ENCODE peak calls at places on chromosomes 11 and 22, in four cellular contexts. One of them, this sample, is unnamed.

GRCh38 chr11:62788991-62789390 is 1.8 kb downstream of the TMEM179B start:
- DNase-seq in HCT116: no peak
- DNase-seq in cardiac fibroblast: no peak
- DNase-seq in fibroblast of lung: no peak
- DNase-seq in this sample: no peak

GRCh38 chr11:45142241-45142885 is 4.1 kb upstream of the PRDM11 start:
- DNase-seq in HCT116: no peak
- DNase-seq in fibroblast of lung: peak
- DNase-seq in cardiac fibroblast: peak
- DNase-seq in this sample: no peak

GRCh38 chr22:46590334-46590733 is 29.9 kb upstream of the GRAMD4 start:
- DNase-seq in fibroblast of lung: no peak
- DNase-seq in cardiac fibroblast: no peak
- DNase-seq in HCT116: no peak
- DNase-seq in this sample: no peak

GRCh38 chr11:9726313-9727022 is 62.6 kb downstream of the SWAP70 start:
- DNase-seq in fibroblast of lung: peak
- DNase-seq in HCT116: peak
- DNase-seq in cardiac fibroblast: peak
- DNase-seq in this sample: peak

GRCh38 chr11:2779981-2780849 is 80.4 kb upstream of the KCNQ1OT1 start:
- DNase-seq in fibroblast of lung: peak
- DNase-seq in HCT116: no peak
- DNase-seq in cardiac fibroblast: no peak
- DNase-seq in this sample: no peak

GRCh38 chr22:47396515-47396914 is 634.1 kb downstream of the TBC1D22A start:
- DNase-seq in cardiac fibroblast: no peak
- DNase-seq in HCT116: no peak
- DNase-seq in fibroblast of lung: no peak
- DNase-seq in this sample: no peak

GRCh38 chr11:62489204-62489603 is 57.4 kb downstream of the AHNAK start:
- DNase-seq in cardiac fibroblast: no peak
- DNase-seq in fibroblast of lung: peak
- DNase-seq in HCT116: no peak
- DNase-seq in this sample: no peak

GRCh38 chr11:94325681-94326080 is 21.3 kb downstream of the IZUMO1R start:
- DNase-seq in cardiac fibroblast: peak
- DNase-seq in fibroblast of lung: no peak
- DNase-seq in HCT116: peak
- DNase-seq in this sample: peak

GRCh38 chr11:96303067-96303466 is 39.9 kb downstream of the MAML2 start:
- DNase-seq in HCT116: no peak
- DNase-seq in cardiac fibroblast: peak
- DNase-seq in fibroblast of lung: peak
- DNase-seq in this sample: no peak

GRCh38 chr11:13160745-13161144 is 116.8 kb upstream of the BMAL1 start:
- DNase-seq in cardiac fibroblast: no peak
- DNase-seq in fibroblast of lung: no peak
- DNase-seq in HCT116: no peak
- DNase-seq in this sample: peak

GRCh38 chr11:70490723-70491558 is 92.6 kb downstream of the CTTN start:
- DNase-seq in cardiac fibroblast: no peak
- DNase-seq in fibroblast of lung: no peak
- DNase-seq in HCT116: no peak
- DNase-seq in this sample: no peak

GRCh38 chr11:120675171-120675570 is 163.6 kb downstream of the GRIK4 start:
- DNase-seq in HCT116: no peak
- DNase-seq in fibroblast of lung: no peak
- DNase-seq in cardiac fibroblast: no peak
- DNase-seq in this sample: no peak

GRCh38 chr11:11252403-11252802 is 100.6 kb downstream of the CSNK2A3 start:
- DNase-seq in fibroblast of lung: no peak
- DNase-seq in cardiac fibroblast: no peak
- DNase-seq in HCT116: no peak
- DNase-seq in this sample: peak

GRCh38 chr11:116461789-116462188 is 311.0 kb downstream of the BUD13 start:
- DNase-seq in cardiac fibroblast: no peak
- DNase-seq in HCT116: no peak
- DNase-seq in fibroblast of lung: no peak
- DNase-seq in this sample: no peak
- TF ChIP-seq CTCF in cardiac fibroblast: no peak
- TF ChIP-seq CTCF in HCT116: no peak
- TF ChIP-seq CTCF in fibroblast of lung: no peak
- TF ChIP-seq CTCF in this sample: no peak

DNA sequence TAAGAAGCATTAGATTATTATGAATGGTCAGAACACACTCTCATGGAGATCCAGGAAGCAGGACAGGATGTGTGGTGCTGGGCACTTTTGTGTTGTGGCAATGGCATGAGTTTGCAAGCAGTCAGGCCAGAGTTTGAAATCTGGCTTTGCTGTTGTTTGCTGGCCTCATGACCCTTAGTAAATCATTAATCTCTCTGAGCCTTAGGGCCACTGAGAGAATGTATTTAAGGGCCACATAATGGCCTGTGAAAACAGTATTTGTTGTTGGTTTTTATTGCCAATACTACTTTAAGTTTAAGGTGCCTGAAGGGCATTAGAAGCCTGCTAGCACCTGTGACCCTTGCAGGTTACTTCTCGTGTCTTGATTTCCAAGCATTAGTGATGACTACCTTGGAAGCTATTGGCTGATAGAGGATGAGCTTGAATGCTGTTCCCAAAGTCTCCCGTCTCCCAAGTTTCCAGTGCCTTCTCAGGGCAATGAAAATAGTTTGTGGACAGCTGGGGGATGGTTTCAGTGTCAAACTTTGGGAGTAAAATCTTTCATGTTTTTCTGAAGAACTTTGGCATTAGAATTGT is 24.6 kb downstream of the STIM1 start:
- DNase-seq in cardiac fibroblast: no peak
- DNase-seq in fibroblast of lung: no peak
- DNase-seq in HCT116: no peak
- DNase-seq in this sample: peak
- H3K4me3 ChIP-seq in cardiac fibroblast: no peak
- H3K4me3 ChIP-seq in fibroblast of lung: no peak
- H3K4me3 ChIP-seq in HCT116: no peak
- H3K4me3 ChIP-seq in this sample: peak

DNA sequence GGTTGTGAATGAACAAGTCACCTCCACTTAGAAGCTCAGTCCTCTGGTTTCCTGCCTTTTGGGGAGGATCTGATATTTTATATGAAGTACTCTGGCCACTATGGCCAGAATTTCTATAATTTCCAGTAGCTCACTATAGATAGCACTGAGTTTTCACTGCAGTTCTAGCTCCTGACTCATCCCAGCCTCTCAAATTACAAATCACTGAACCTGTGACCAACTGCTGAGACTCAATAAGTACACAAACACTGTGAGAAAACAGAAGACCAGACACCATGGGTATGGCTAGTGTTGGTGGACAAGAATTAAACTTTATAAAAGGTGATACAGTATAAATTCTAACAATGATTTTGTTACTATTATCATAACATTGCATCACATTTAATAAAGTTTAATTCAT is 47.1 kb upstream of the UCP3 start:
- DNase-seq in HCT116: peak
- DNase-seq in fibroblast of lung: peak
- DNase-seq in cardiac fibroblast: peak
- DNase-seq in this sample: no peak
- TF ChIP-seq CTCF in HCT116: no peak
- TF ChIP-seq CTCF in fibroblast of lung: no peak
- TF ChIP-seq CTCF in cardiac fibroblast: no peak
- TF ChIP-seq CTCF in this sample: no peak

GRCh38 chr11:22192642-22193347 is at the start of gene ANO5:
- DNase-seq in cardiac fibroblast: no peak
- DNase-seq in fibroblast of lung: no peak
- DNase-seq in HCT116: no peak
- DNase-seq in this sample: peak
- H3K4me3 ChIP-seq in cardiac fibroblast: peak
- H3K4me3 ChIP-seq in fibroblast of lung: peak
- H3K4me3 ChIP-seq in HCT116: peak
- H3K4me3 ChIP-seq in this sample: peak

GRCh38 chr11:126518130-126518995 is 162.9 kb downstream of the ST3GAL4 start:
- DNase-seq in HCT116: no peak
- DNase-seq in fibroblast of lung: no peak
- DNase-seq in cardiac fibroblast: no peak
- DNase-seq in this sample: no peak
- TF ChIP-seq CTCF in HCT116: no peak
- TF ChIP-seq CTCF in fibroblast of lung: no peak
- TF ChIP-seq CTCF in cardiac fibroblast: no peak
- TF ChIP-seq CTCF in this sample: no peak

GRCh38 chr22:50059881-50060262 is 1.8 kb upstream of the TTLL8 start:
- DNase-seq in cardiac fibroblast: no peak
- DNase-seq in fibroblast of lung: no peak
- DNase-seq in HCT116: no peak
- DNase-seq in this sample: no peak
- H3K4me3 ChIP-seq in cardiac fibroblast: no peak
- H3K4me3 ChIP-seq in fibroblast of lung: no peak
- H3K4me3 ChIP-seq in HCT116: no peak
- H3K4me3 ChIP-seq in this sample: no peak

GRCh38 chr11:80156062-80156461 is 715.2 kb upstream of the TENM4 start:
- DNase-seq in cardiac fibroblast: no peak
- DNase-seq in HCT116: no peak
- DNase-seq in fibroblast of lung: no peak
- DNase-seq in this sample: no peak

GRCh38 chr11:80157447-80157846 is 716.6 kb upstream of the TENM4 start:
- DNase-seq in cardiac fibroblast: no peak
- DNase-seq in fibroblast of lung: no peak
- DNase-seq in HCT116: no peak
- DNase-seq in this sample: no peak

DNA sequence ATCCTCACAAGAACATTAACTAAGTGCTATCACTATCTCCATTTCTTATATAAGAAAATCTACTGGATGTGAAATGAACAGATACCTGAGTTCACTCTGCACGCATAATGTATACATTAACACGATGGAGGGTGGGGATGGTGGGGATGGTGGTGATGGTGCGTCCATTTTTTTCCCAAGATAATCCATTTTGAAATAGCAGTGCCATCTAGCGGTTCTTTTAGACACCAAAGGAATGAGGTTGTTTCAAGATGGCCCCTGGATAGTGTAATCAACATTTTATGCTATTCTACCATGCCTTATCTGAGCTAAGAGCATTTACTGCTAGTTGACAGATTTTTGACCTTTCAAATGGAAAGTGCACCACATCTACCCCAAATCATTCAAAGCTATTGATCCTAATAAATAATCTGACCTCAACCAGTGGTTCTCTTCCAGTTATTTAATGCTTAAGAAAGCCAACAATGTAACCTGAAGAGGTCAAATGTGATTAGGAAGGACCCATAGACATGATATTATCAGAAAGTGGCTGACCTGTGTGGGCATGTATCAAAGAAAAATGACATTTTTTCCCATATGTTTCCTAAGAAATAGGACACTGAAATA is 714.7 kb upstream of the TENM4 start:
- DNase-seq in fibroblast of lung: peak
- DNase-seq in cardiac fibroblast: peak
- DNase-seq in HCT116: no peak
- DNase-seq in this sample: peak
- TF ChIP-seq CTCF in fibroblast of lung: peak
- TF ChIP-seq CTCF in cardiac fibroblast: peak
- TF ChIP-seq CTCF in HCT116: peak
- TF ChIP-seq CTCF in this sample: peak

GRCh38 chr11:109739374-109739773 is 317.4 kb downstream of the C11orf87 start:
- DNase-seq in fibroblast of lung: no peak
- DNase-seq in cardiac fibroblast: peak
- DNase-seq in HCT116: no peak
- DNase-seq in this sample: no peak
- H3K4me3 ChIP-seq in fibroblast of lung: no peak
- H3K4me3 ChIP-seq in cardiac fibroblast: no peak
- H3K4me3 ChIP-seq in HCT116: no peak
- H3K4me3 ChIP-seq in this sample: no peak

GRCh38 chr11:124834526-124835190 is 30.6 kb upstream of the ROBO3 start:
- DNase-seq in fibroblast of lung: no peak
- DNase-seq in HCT116: no peak
- DNase-seq in cardiac fibroblast: no peak
- DNase-seq in this sample: no peak

GRCh38 chr11:124839051-124839971 is 25.9 kb upstream of the ROBO3 start:
- DNase-seq in cardiac fibroblast: no peak
- DNase-seq in fibroblast of lung: no peak
- DNase-seq in HCT116: no peak
- DNase-seq in this sample: no peak

GRCh38 chr11:124839972-124840621 is 25.1 kb upstream of the ROBO3 start:
- DNase-seq in HCT116: no peak
- DNase-seq in cardiac fibroblast: no peak
- DNase-seq in fibroblast of lung: no peak
- DNase-seq in this sample: no peak

GRCh38 chr11:124835918-124836317 is 29.3 kb upstream of the ROBO3 start:
- DNase-seq in fibroblast of lung: no peak
- DNase-seq in cardiac fibroblast: no peak
- DNase-seq in HCT116: no peak
- DNase-seq in this sample: no peak

GRCh38 chr11:124837491-124837856 is 27.8 kb upstream of the ROBO3 start:
- DNase-seq in cardiac fibroblast: peak
- DNase-seq in fibroblast of lung: peak
- DNase-seq in HCT116: peak
- DNase-seq in this sample: peak
- TF ChIP-seq CTCF in cardiac fibroblast: peak
- TF ChIP-seq CTCF in fibroblast of lung: peak
- TF ChIP-seq CTCF in HCT116: peak
- TF ChIP-seq CTCF in this sample: peak

GRCh38 chr11:77211040-77211451 is 83.0 kb downstream of the MYO7A start:
- DNase-seq in fibroblast of lung: no peak
- DNase-seq in cardiac fibroblast: no peak
- DNase-seq in HCT116: no peak
- DNase-seq in this sample: no peak

GRCh38 chr11:77207618-77208313 is 79.7 kb downstream of the MYO7A start:
- DNase-seq in cardiac fibroblast: peak
- DNase-seq in HCT116: no peak
- DNase-seq in fibroblast of lung: no peak
- DNase-seq in this sample: no peak

GRCh38 chr11:77208535-77208934 is 80.5 kb downstream of the MYO7A start:
- DNase-seq in HCT116: no peak
- DNase-seq in fibroblast of lung: no peak
- DNase-seq in cardiac fibroblast: no peak
- DNase-seq in this sample: no peak

GRCh38 chr11:77211594-77212251 is 83.7 kb downstream of the MYO7A start:
- DNase-seq in HCT116: no peak
- DNase-seq in cardiac fibroblast: no peak
- DNase-seq in fibroblast of lung: no peak
- DNase-seq in this sample: no peak

DNA sequence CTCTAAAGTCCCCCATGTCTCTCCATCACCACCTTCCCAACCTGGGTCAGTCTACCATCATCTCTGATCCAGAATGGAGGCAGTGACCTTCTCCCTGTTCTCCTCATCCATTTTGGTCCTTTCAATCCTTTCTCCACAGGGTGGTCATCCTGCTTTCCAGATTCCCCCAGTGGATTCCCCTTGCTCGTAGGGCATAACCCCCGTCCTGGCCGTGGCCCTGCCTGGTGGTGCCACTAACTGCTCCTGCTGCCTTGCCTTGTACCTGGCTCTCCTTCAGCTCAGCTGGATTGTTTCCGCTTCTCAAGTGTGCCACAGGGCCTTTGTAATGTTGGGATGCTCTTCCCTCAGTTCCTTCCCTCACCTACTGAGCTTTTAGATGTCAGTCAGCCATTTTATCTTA is 81.6 kb downstream of the MYO7A start:
- DNase-seq in cardiac fibroblast: no peak
- DNase-seq in fibroblast of lung: no peak
- DNase-seq in HCT116: no peak
- DNase-seq in this sample: no peak
- H3K4me3 ChIP-seq in cardiac fibroblast: no peak
- H3K4me3 ChIP-seq in fibroblast of lung: no peak
- H3K4me3 ChIP-seq in HCT116: no peak
- H3K4me3 ChIP-seq in this sample: no peak